ENCODE peak calls at places on chromosomes 6 and 20, in six cellular contexts. H, O, S, W, A and D are unnamed samples.

GRCh38 chr6:93222071-93222851 is 197.1 kb downstream of the EPHA7 start:
- DNase-seq in W (no peak), A (no peak), H (no peak), S (no peak), O (no peak), D (no peak)

GRCh38 chr6:149176971-149177667 is 140.4 kb upstream of the TAB2 start:
- DNase-seq in O (no peak), S (peak), H (no peak), W (no peak), A (no peak), D (no peak)

GRCh38 chr6:78615430-78615904 is 251.9 kb upstream of the IRAK1BP1 start:
- DNase-seq in W (peak), S (no peak), O (no peak), H (peak), A (no peak), D (no peak)

GRCh38 chr6:337782-338464 is 45.6 kb downstream of the DUSP22 start:
- DNase-seq in W (no peak), H (peak), A (no peak), O (no peak), S (no peak), D (no peak)

GRCh38 chr6:19538086-19538485 is 299.1 kb upstream of the ID4 start:
- DNase-seq in O (no peak), W (no peak), A (no peak), H (no peak), S (peak), D (no peak)

GRCh38 chr20:25399038-25399430 is 8.4 kb upstream of the ABHD12 start:
- DNase-seq in O (peak), H (peak), W (peak), S (peak), A (no peak), D (no peak)

GRCh38 chr6:17877196-17877889 is 110.1 kb downstream of the KIF13A start:
- DNase-seq in O (no peak), A (no peak), W (peak), S (no peak), H (peak), D (no peak)

GRCh38 chr20:11001767-11002540 is 328.2 kb upstream of the JAG1 start:
- DNase-seq in S (no peak), H (peak), A (no peak), O (peak), W (peak), D (no peak)

GRCh38 chr6:2911171-2911570 is 8.1 kb upstream of the SERPINB9 start:
- DNase-seq in W (no peak), S (no peak), H (no peak), A (no peak), O (no peak), D (no peak)

GRCh38 chr6:125749864-125750691 is 646 bp downstream of the HEY2 start:
- DNase-seq in O (no peak), S (no peak), A (no peak), H (no peak), W (no peak), D (no peak)

GRCh38 chr20:43746344-43747137 is 19.7 kb upstream of the GTSF1L start:
- DNase-seq in A (no peak), O (no peak), W (peak), S (no peak), H (no peak), D (no peak)

GRCh38 chr20:8562356-8562755 is 430.3 kb downstream of the PLCB1 start:
- DNase-seq in H (no peak), A (no peak), O (no peak), W (no peak), S (no peak), D (no peak)

GRCh38 chr6:148509789-148510581 is 167.3 kb downstream of the SASH1 start:
- DNase-seq in O (peak), W (peak), H (peak), A (no peak), S (no peak), D (no peak)

GRCh38 chr6:161658216-161658615 is 384.4 kb upstream of the AGPAT4 start:
- DNase-seq in O (no peak), H (no peak), W (no peak), A (no peak), S (no peak), D (no peak)

GRCh38 chr6:64683682-64684081 is 1023.3 kb downstream of the EYS start:
- DNase-seq in W (peak), O (no peak), H (peak), A (no peak), S (peak), D (no peak)

GRCh38 chr6:3277851-3278416 is 19.2 kb downstream of the PSMG4 start:
- DNase-seq in W (no peak), S (no peak), O (no peak), A (no peak), H (no peak), D (no peak)

GRCh38 chr6:158207452-158207788 is 39.3 kb downstream of the GTF2H5 start:
- DNase-seq in A (no peak), H (peak), O (peak), S (no peak), W (peak), D (no peak)